ENCODE peak calls at places on chromosome 2, in seven cellular contexts. Y is fibroblast of the conjunctiva; D is NCI-H1436; S is nephron progenitor cell; C is transverse colon; W is NCI-H2227 treated with DMSO at 0.1 percent for 48 hours; I is activated naive CD8-positive, alpha-beta T cell treated with anti-CD3 and anti-CD28 coated beads, Interleukin-2, amount 50 U/mL, for 16 hours. P is an unnamed sample.

GRCh38 chr2:3631851-3632659 is 25.9 kb upstream of the ALLC start:
- DNase-seq in Y (no peak), S (no peak), C (no peak), I (no peak), D (no peak), W (no peak), P (no peak)

GRCh38 chr2:223563462-223563861 is 38.7 kb downstream of the SCG2 start:
- DNase-seq in C (no peak), W (peak), D (peak), Y (peak), I (no peak), S (no peak), P (no peak)

GRCh38 chr2:227155395-227155794 is 8.6 kb downstream of the COL4A4 start:
- DNase-seq in S (no peak), D (no peak), Y (no peak), C (no peak), I (no peak), W (no peak), P (no peak)

GRCh38 chr2:151260492-151261239 is 997 bp downstream of the RBM43 start:
- DNase-seq in C (no peak), D (peak), W (peak), S (no peak), I (no peak), Y (no peak), P (no peak)

GRCh38 chr2:176531608-176532007 is 262.4 kb downstream of the MTX2 start:
- DNase-seq in I (no peak), W (no peak), D (no peak), C (no peak), Y (no peak), S (no peak), P (no peak)

GRCh38 chr2:132584976-132585817 is 84.8 kb downstream of the LYPD1 start:
- DNase-seq in W (no peak), I (no peak), Y (no peak), C (no peak), S (no peak), D (no peak), P (no peak)

GRCh38 chr2:16216555-16216938 is 276.2 kb downstream of the MYCN start:
- DNase-seq in D (no peak), C (no peak), Y (no peak), S (no peak), W (no peak), I (no peak), P (no peak)

GRCh38 chr2:8676915-8677645 is 4.8 kb upstream of the ID2 start:
- DNase-seq in Y (no peak), C (peak), S (peak), D (no peak), I (no peak), W (peak), P (no peak)

GRCh38 chr2:85756822-85757435 is 3.1 kb downstream of the ATOH8 start:
- DNase-seq in Y (no peak), I (no peak), D (no peak), C (peak), W (no peak), S (no peak), P (no peak)